ENCODE peak calls at places on chromosomes 4 and X, in nine cellular contexts. N is keratinocyte, X is stomach, A is BJ, U is PC-9, E is mammary epithelial cell, Q is transverse colon, D is aorta, I is testis. H is an unnamed sample. For H3K27me3 and H3K36me3, the result is how much of the 10 kb centered on the place peaks cover.

GRCh38 chrX:51459125-51459524 is 37.3 kb downstream of the NUDT11 start:
- DNase-seq in N (no peak), X (no peak), A (no peak), U (no peak), E (peak), Q (no peak), D (no peak), I (peak), H (no peak)

GRCh38 chrX:153582896-153583295 is 16.0 kb downstream of the CCNQ start:
- DNase-seq in N (no peak), X (peak), A (no peak), U (no peak), E (peak), Q (peak), D (peak), I (no peak), H (peak)

GRCh38 chr4:10733486-10733885 is 48.9 kb upstream of the CLNK start:
- DNase-seq in N (no peak), X (no peak), A (no peak), U (no peak), E (no peak), Q (no peak), D (no peak), I (no peak), H (no peak)

GRCh38 chr4:84317513-84317912 is 181.6 kb downstream of the NKX6-1 start:
- DNase-seq in N (no peak), X (no peak), A (no peak), U (no peak), E (no peak), Q (no peak), D (no peak), I (no peak), H (no peak)

GRCh38 chr4:184389978-184390518 is 84.3 kb downstream of the IRF2 start:
- DNase-seq in N (no peak), X (no peak), A (no peak), U (no peak), E (no peak), Q (no peak), D (no peak), I (no peak), H (peak)

GRCh38 chrX:110402091-110402854 is 43.6 kb downstream of the RTL9 start:
- DNase-seq in N (no peak), X (no peak), A (no peak), U (peak), E (peak), Q (no peak), D (peak), I (no peak), H (no peak)

GRCh38 chr4:112082954-112083586 is 62.2 kb upstream of the FAM241A start:
- DNase-seq in N (peak), X (no peak), A (peak), U (peak), E (peak), Q (no peak), D (no peak), I (no peak), H (no peak)

GRCh38 chrX:12360991-12361598 is 222.8 kb downstream of the FRMPD4 start:
- DNase-seq in N (no peak), X (no peak), A (no peak), U (no peak), E (peak), Q (no peak), D (no peak), I (no peak), H (no peak)

GRCh38 chr4:114136067-114136466 is 156.6 kb upstream of the ARSJ start:
- DNase-seq in N (no peak), X (no peak), A (no peak), U (no peak), E (peak), Q (no peak), D (no peak), I (no peak), H (no peak)

GRCh38 chr4:88360791-88361190 is 17.9 kb upstream of the HERC6 start:
- DNase-seq in N (no peak), X (no peak), A (no peak), U (no peak), E (no peak), Q (no peak), D (no peak), I (no peak), H (no peak)

GRCh38 chr4:26647523-26648224 is 63.8 kb downstream of the TBC1D19 start:
- DNase-seq in N (no peak), X (no peak), A (no peak), U (no peak), E (no peak), Q (no peak), D (no peak), I (no peak), H (peak)

GRCh38 chr4:26648260-26648659 is 64.4 kb downstream of the TBC1D19 start:
- DNase-seq in N (no peak), X (no peak), A (no peak), U (no peak), E (peak), Q (no peak), D (no peak), I (no peak), H (peak)
- H3K27me3 ChIP-seq in N (under half), X (under half), A (under half), U (under half), E (under half), Q (under half), D (under half), I (under half), H (under half)

GRCh38 chr4:138087181-138087714 is 154.9 kb downstream of the SLC7A11 start:
- DNase-seq in N (no peak), X (no peak), A (no peak), U (no peak), E (no peak), Q (no peak), D (no peak), I (no peak), H (no peak)
- H3K36me3 ChIP-seq in N (under half), X (under half), A (under half), U (under half), E (under half), Q (under half), D (under half), I (under half), H (under half)

GRCh38 chr4:20255251-20255586 is 3.5 kb downstream of the SLIT2 start:
- DNase-seq in N (no peak), X (no peak), A (no peak), U (no peak), E (no peak), Q (no peak), D (no peak), I (no peak), H (no peak)

GRCh38 chr4:20256381-20256881 is 4.7 kb downstream of the SLIT2 start:
- DNase-seq in N (no peak), X (no peak), A (peak), U (no peak), E (no peak), Q (no peak), D (no peak), I (no peak), H (no peak)

GRCh38 chr4:20254517-20255250 is 3.0 kb downstream of the SLIT2 start:
- DNase-seq in N (no peak), X (no peak), A (no peak), U (no peak), E (no peak), Q (no peak), D (peak), I (peak), H (peak)

GRCh38 chr4:20253799-20254409 is 2.2 kb downstream of the SLIT2 start:
- DNase-seq in N (no peak), X (no peak), A (no peak), U (peak), E (no peak), Q (peak), D (peak), I (peak), H (peak)

GRCh38 chr4:20255823-20256222 is 4.1 kb downstream of the SLIT2 start:
- DNase-seq in N (no peak), X (no peak), A (no peak), U (no peak), E (no peak), Q (no peak), D (no peak), I (no peak), H (no peak)
- H3K4me3 ChIP-seq in N (peak), X (peak), A (peak), U (no peak), E (no peak), Q (peak), D (peak), I (no peak), H (no peak)

DNA sequence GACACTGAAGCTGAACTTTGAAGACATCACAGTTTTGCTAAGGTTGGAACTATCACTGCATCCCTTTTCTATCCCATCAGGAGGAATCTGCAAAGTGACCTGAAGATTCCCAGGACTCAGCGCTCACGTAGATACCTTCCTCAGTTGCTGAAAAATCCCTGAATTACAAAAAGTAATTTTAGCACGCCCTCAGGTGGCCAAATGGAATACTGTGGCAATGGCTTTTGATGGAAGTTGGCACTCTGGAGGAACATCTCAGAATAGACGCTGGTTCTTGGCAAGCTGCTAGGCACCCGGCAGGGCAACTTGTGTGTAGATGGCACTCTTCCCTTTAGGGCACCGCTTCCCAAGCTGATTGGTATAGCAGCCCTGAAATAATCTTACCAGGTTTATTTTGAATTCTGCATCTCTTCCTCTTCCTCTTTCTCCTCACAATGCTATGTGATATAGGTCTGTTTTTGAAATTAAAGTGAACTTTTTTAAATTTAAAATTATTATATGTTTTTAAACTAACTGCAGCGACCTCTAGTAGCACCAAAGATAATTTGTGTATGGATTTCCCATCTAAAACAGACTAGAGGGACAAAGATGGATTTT is 16.3 kb upstream of the ESX1 start:
- DNase-seq in N (peak), X (no peak), A (no peak), U (peak), E (peak), Q (peak), D (peak), I (peak), H (no peak)
- H3K27me3 ChIP-seq in N (under half), X (under half), A (under half), U (under half), E (under half), Q (under half), D (under half), I (under half), H (under half)

DNA sequence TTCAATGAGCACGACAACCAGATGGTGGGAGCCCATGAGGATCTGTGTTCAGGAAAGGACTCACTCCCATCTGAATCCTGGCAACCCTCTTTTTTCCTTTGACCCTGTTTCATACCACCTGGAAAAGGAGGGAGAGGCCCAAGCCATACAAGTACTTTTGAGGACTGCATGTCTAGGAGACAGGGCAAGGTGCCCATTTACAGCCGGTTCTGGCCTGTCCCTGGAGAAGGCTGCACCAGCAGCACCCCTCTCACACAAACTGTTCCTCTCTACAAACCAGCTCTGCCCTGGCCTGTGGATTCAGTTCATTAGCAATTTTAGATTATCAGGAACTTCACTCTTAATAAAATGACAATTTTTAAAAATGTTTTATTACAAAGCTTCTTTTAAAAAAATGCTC is 57.5 kb downstream of the HADH start:
- DNase-seq in N (no peak), X (no peak), A (no peak), U (no peak), E (no peak), Q (no peak), D (no peak), I (no peak), H (no peak)
- H3K36me3 ChIP-seq in N (under half), X (under half), A (under half), U (under half), E (under half), Q (under half), D (under half), I (under half), H (under half)

GRCh38 chr4:1274871-1275270 is 14.8 kb upstream of the MAEA start:
- DNase-seq in N (no peak), X (no peak), A (no peak), U (no peak), E (no peak), Q (no peak), D (no peak), I (no peak), H (no peak)
- H3K4me3 ChIP-seq in N (no peak), X (no peak), A (no peak), U (no peak), E (no peak), Q (no peak), D (no peak), I (no peak), H (no peak)

GRCh38 chr4:174794706-174795105 is 34.3 kb downstream of the GLRA3 start:
- DNase-seq in N (no peak), X (no peak), A (no peak), U (no peak), E (no peak), Q (no peak), D (no peak), I (no peak), H (no peak)
- H3K27me3 ChIP-seq in N (under half), X (under half), A (under half), U (under half), E (under half), Q (under half), D (under half), I (under half), H (under half)

GRCh38 chr4:5826437-5827107 is 66.3 kb downstream of the CRMP1 start:
- DNase-seq in N (no peak), X (no peak), A (no peak), U (no peak), E (no peak), Q (no peak), D (no peak), I (no peak), H (no peak)
- H3K36me3 ChIP-seq in N (under half), X (under half), A (under half), U (under half), E (under half), Q (under half), D (under half), I (under half), H (under half)

GRCh38 chr4:39976141-39976944 is 1.4 kb downstream of the PDS5A start:
- DNase-seq in N (no peak), X (peak), A (peak), U (peak), E (peak), Q (peak), D (peak), I (peak), H (peak)

GRCh38 chr4:39978378-39978775 is 666 bp upstream of the PDS5A start:
- DNase-seq in N (no peak), X (no peak), A (no peak), U (no peak), E (no peak), Q (no peak), D (no peak), I (no peak), H (no peak)

GRCh38 chr4:39977489-39978377 is at the start of gene PDS5A:
- DNase-seq in N (no peak), X (peak), A (peak), U (peak), E (peak), Q (peak), D (peak), I (peak), H (peak)

GRCh38 chr4:39976945-39977488 is 694 bp downstream of the PDS5A start:
- DNase-seq in N (no peak), X (peak), A (no peak), U (no peak), E (peak), Q (peak), D (peak), I (peak), H (peak)

GRCh38 chr4:39975488-39976089 is 2.1 kb downstream of the PDS5A start:
- DNase-seq in N (no peak), X (no peak), A (no peak), U (no peak), E (peak), Q (no peak), D (no peak), I (no peak), H (no peak)
- H3K4me3 ChIP-seq in N (peak), X (peak), A (peak), U (peak), E (peak), Q (peak), D (no peak), I (peak), H (no peak)

GRCh38 chrX:131072871-131073571 is 14.9 kb downstream of the ARHGAP36 start:
- DNase-seq in N (no peak), X (no peak), A (no peak), U (no peak), E (no peak), Q (no peak), D (no peak), I (no peak), H (peak)
- H3K27me3 ChIP-seq in N (under half), X (half or more), A (under half), U (under half), E (under half), Q (under half), D (under half), I (under half), H (half or more)